ENCODE peak calls at places on chromosomes 11 and 22, in four cellular contexts. X is renal cortical epithelial cell, N is ovary, Z is T-cell. A is an unnamed sample.
A peak's percentile ranks its signal among the peaks of the same experiment; 100 is the strongest.

GRCh38 chr11:70405679-70406395 is 7.5 kb downstream of the CTTN start:
- DNase-seq in X (no peak), N (no peak), Z (no peak), A (no peak)

GRCh38 chr22:40922484-40923303 is 28.5 kb upstream of the RBX1 start:
- DNase-seq in X (peak; percentile 72), N (no peak), Z (no peak), A (peak; percentile 71)

GRCh38 chr11:24880962-24881361 is 384.1 kb downstream of the LUZP2 start:
- DNase-seq in X (no peak), N (no peak), Z (no peak), A (no peak)

GRCh38 chr11:4891996-4892640 is 10.4 kb downstream of the OR51T1 start:
- DNase-seq in X (peak; percentile 87), N (no peak), Z (no peak), A (peak; percentile 92)

GRCh38 chr22:39236321-39237275 is 8.2 kb downstream of the PDGFB start:
- DNase-seq in X (no peak), N (no peak), Z (peak; percentile 44), A (peak; percentile 97)

GRCh38 chr11:92482502-92482901 is 257.9 kb downstream of the FAT3 start:
- DNase-seq in X (no peak), N (no peak), Z (no peak), A (no peak)

GRCh38 chr22:48153726-48154125 is 1391.3 kb downstream of the TBC1D22A start:
- DNase-seq in X (no peak), N (no peak), Z (no peak), A (no peak)

GRCh38 chr11:108289699-108290098 is 66.8 kb downstream of the ATM start:
- DNase-seq in X (peak; percentile 19), N (no peak), Z (no peak), A (no peak)

GRCh38 chr22:25202290-25202921 is 2.7 kb downstream of the CRYBB3 start:
- DNase-seq in X (peak; percentile 44), N (peak; percentile 65), Z (peak; percentile 47), A (peak; percentile 68)

GRCh38 chr11:123704341-123704740 is 37.1 kb downstream of the ZNF202 start:
- DNase-seq in X (no peak), N (no peak), Z (no peak), A (no peak)

GRCh38 chr11:116257092-116257491 is 515.7 kb downstream of the BUD13 start:
- DNase-seq in X (no peak), N (no peak), Z (no peak), A (peak; percentile 44)

GRCh38 chr11:1640076-1640946 is 10.7 kb downstream of the KRTAP5-5 start:
- DNase-seq in X (no peak), N (no peak), Z (peak; percentile 26), A (peak; percentile 36)

GRCh38 chr11:11239959-11240358 is 113.1 kb downstream of the CSNK2A3 start:
- DNase-seq in X (peak; percentile 47), N (no peak), Z (no peak), A (no peak)

GRCh38 chr11:29224739-29225384 is 792.0 kb downstream of the KCNA4 start:
- DNase-seq in X (no peak), N (no peak), Z (no peak), A (no peak)

GRCh38 chr22:24728790-24729637 is 45.5 kb downstream of the PIWIL3 start:
- DNase-seq in X (no peak), N (peak; percentile 61), Z (no peak), A (peak; percentile 96)

GRCh38 chr11:57324154-57324885 is 432 bp downstream of the TNKS1BP1 start:
- DNase-seq in X (no peak), N (peak; percentile 79), Z (no peak), A (peak; percentile 76)

GRCh38 chr11:33672273-33672672 is 28.4 kb downstream of the C11orf91 start:
- DNase-seq in X (no peak), N (no peak), Z (no peak), A (no peak)

GRCh38 chr11:66556086-66556485 is 9.4 kb downstream of the ACTN3 start:
- DNase-seq in X (no peak), N (no peak), Z (no peak), A (no peak)

GRCh38 chr22:33923660-33924246 is 3.5 kb upstream of the LARGE1 start:
- DNase-seq in X (peak; percentile 69), N (peak; percentile 43), Z (no peak), A (peak; percentile 82)

GRCh38 chr11:92397356-92397755 is 172.7 kb downstream of the FAT3 start:
- DNase-seq in X (no peak), N (no peak), Z (no peak), A (no peak)

GRCh38 chr11:24513837-24514594 is 17.2 kb downstream of the LUZP2 start:
- DNase-seq in X (peak; percentile 62), N (no peak), Z (no peak), A (no peak)

GRCh38 chr11:117833401-117833891 is 8.9 kb upstream of the FXYD2 start:
- DNase-seq in X (peak; percentile 92), N (peak; percentile 80), Z (no peak), A (no peak)

GRCh38 chr11:134669796-134670195 is 257.8 kb upstream of the B3GAT1 start:
- DNase-seq in X (no peak), N (no peak), Z (no peak), A (no peak)

GRCh38 chr11:79438631-79439429 is 2.0 kb downstream of the TENM4 start:
- DNase-seq in X (no peak), N (peak; percentile 65), Z (no peak), A (peak; percentile 34)

GRCh38 chr11:62958547-62959071 is 26.2 kb downstream of the SLC22A6 start:
- DNase-seq in X (peak; percentile 9), N (peak; percentile 62), Z (no peak), A (no peak)

GRCh38 chr11:66559862-66560676 is 8.3 kb downstream of the CTSF start:
- DNase-seq in X (no peak), N (no peak), Z (no peak), A (no peak)

GRCh38 chr22:39182478-39183030 is 30.1 kb upstream of the CBX7 start:
- DNase-seq in X (no peak), N (no peak), Z (no peak), A (no peak)

GRCh38 chr11:120462825-120463224 is 48.7 kb upstream of the GRIK4 start:
- DNase-seq in X (no peak), N (no peak), Z (no peak), A (no peak)

GRCh38 chr22:19629331-19629719 is 85.0 kb upstream of the SEPTIN5 start:
- DNase-seq in X (no peak), N (no peak), Z (no peak), A (no peak)

GRCh38 chr22:16601437-16602223 is 9.0 kb upstream of the CCT8L2 start:
- DNase-seq in X (no peak), N (peak; percentile 43), Z (no peak), A (peak; percentile 0)

GRCh38 chr11:8729837-8730696 is 47.5 kb downstream of the RPL27A start:
- DNase-seq in X (no peak), N (no peak), Z (no peak), A (no peak)

GRCh38 chr22:35629406-35630234 is 12.5 kb upstream of the MB start:
- DNase-seq in X (peak; percentile 98), N (peak; percentile 85), Z (peak; percentile 13), A (peak; percentile 98)

A was measured in cardiac muscle cell.